ENCODE peak calls at places on chromosomes 1 and 21, in four cellular contexts. One of them, this sample, is unnamed.

GRCh38 chr1:19436716-19437476 is 48.4 kb downstream of the CAPZB start:
- DNase-seq in heart left ventricle: peak; percentile 85
- DNase-seq in lower lobe of right lung: peak; percentile 71
- DNase-seq in right cardiac atrium: peak; percentile 86
- DNase-seq in this sample: peak; percentile 46

GRCh38 chr1:22104074-22104473 is 38.8 kb downstream of the WNT4 start:
- DNase-seq in heart left ventricle: no peak
- DNase-seq in lower lobe of right lung: no peak
- DNase-seq in right cardiac atrium: no peak
- DNase-seq in this sample: no peak

GRCh38 chr1:237025358-237026074 is 16.5 kb upstream of the RYR2 start:
- DNase-seq in heart left ventricle: no peak
- DNase-seq in lower lobe of right lung: no peak
- DNase-seq in right cardiac atrium: no peak
- DNase-seq in this sample: no peak

GRCh38 chr1:242447682-242448081 is 76.8 kb downstream of the PLD5 start:
- DNase-seq in heart left ventricle: no peak
- DNase-seq in lower lobe of right lung: no peak
- DNase-seq in right cardiac atrium: no peak
- DNase-seq in this sample: no peak

GRCh38 chr1:210536263-210536961 is 207.7 kb downstream of the HHAT start:
- DNase-seq in heart left ventricle: no peak
- DNase-seq in lower lobe of right lung: no peak
- DNase-seq in right cardiac atrium: no peak
- DNase-seq in this sample: no peak

GRCh38 chr21:30990514-30991304 is 47.6 kb downstream of the KRTAP19-8 start:
- DNase-seq in heart left ventricle: no peak
- DNase-seq in lower lobe of right lung: no peak
- DNase-seq in right cardiac atrium: no peak
- DNase-seq in this sample: no peak

GRCh38 chr21:19684328-19684727 is 1280.7 kb upstream of the TMPRSS15 start:
- DNase-seq in heart left ventricle: no peak
- DNase-seq in lower lobe of right lung: no peak
- DNase-seq in right cardiac atrium: peak; percentile 16
- DNase-seq in this sample: no peak

GRCh38 chr1:229141701-229142377 is 129.1 kb upstream of the RAB4A start:
- DNase-seq in heart left ventricle: no peak
- DNase-seq in lower lobe of right lung: no peak
- DNase-seq in right cardiac atrium: no peak
- DNase-seq in this sample: no peak

GRCh38 chr1:55359611-55360010 is 144.4 kb upstream of the USP24 start:
- DNase-seq in heart left ventricle: no peak
- DNase-seq in lower lobe of right lung: no peak
- DNase-seq in right cardiac atrium: no peak
- DNase-seq in this sample: peak; percentile 8

GRCh38 chr1:44684525-44684924 is 10.0 kb downstream of the ARMH1 start:
- DNase-seq in heart left ventricle: no peak
- DNase-seq in lower lobe of right lung: no peak
- DNase-seq in right cardiac atrium: no peak
- DNase-seq in this sample: no peak

DNA sequence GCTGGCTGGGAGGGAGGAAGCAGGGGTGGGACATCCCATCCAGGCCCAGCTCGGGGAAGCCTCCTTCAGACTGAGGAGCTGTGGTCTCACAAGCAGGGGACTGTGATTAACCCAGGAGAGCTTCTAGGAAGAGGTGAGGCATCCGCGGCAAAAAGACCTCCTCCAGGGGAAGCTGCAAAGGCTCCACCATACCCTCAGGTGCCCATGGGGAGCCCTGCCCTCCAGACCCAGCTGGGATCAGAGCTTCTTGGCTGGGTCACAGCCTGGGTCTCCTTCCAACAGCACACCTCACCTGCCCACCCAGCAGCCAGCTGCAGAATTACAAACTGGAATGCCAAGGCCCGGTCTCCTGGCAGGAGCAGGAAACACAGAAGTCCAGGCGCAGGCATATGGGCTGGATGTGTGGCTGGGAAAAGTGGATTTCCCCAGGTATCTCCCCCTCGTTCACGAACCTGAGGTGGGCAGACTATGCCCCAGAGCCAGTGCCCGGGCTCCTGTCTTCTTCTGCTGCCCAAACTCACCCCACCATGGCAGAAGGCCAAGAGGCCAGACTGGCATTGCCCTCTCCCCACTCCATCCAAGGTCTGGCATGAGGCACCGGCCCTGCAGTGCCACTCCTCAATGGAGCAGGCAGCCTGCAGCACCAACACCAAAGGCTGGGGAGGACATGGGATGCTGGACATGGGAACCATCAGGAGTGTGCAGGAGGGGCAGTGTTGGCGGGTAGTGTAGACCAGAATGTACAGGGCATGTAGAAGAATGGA is 15.4 kb upstream of the ARF1 start:
- DNase-seq in heart left ventricle: no peak
- DNase-seq in lower lobe of right lung: no peak
- DNase-seq in right cardiac atrium: peak; percentile 30
- DNase-seq in this sample: no peak
- H3K27ac ChIP-seq in heart left ventricle: no peak overlapping the region
- H3K27ac ChIP-seq in lower lobe of right lung: no peak overlapping the region
- H3K27ac ChIP-seq in right cardiac atrium: no peak overlapping the region
- H3K27ac ChIP-seq in this sample: no peak overlapping the region

DNA sequence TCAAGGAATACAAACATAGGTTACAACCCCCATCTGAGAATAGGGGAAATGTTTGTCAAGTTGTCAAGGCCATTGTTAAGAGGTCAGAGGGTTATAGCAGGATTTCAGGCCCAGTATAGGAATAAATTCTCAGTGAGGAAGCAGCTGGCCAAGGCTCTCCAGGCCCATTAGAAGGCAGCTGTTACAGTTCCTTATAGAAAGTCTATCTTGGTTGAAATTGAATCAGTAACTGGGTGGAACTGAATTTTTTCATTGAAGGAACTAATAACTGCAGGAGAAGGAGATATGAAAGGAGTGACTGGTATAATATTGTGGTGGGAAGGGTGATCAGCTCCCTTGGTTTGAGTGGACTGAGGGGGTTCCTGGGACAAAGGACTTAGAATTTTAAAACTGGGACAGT is 134.1 kb downstream of the CYYR1 start:
- DNase-seq in heart left ventricle: no peak
- DNase-seq in lower lobe of right lung: no peak
- DNase-seq in right cardiac atrium: no peak
- DNase-seq in this sample: no peak
- H3K27ac ChIP-seq in heart left ventricle: no peak overlapping the region
- H3K27ac ChIP-seq in lower lobe of right lung: no peak overlapping the region
- H3K27ac ChIP-seq in right cardiac atrium: no peak overlapping the region
- H3K27ac ChIP-seq in this sample: no peak overlapping the region

GRCh38 chr1:224201853-224202252 is 18.8 kb downstream of the DEGS1 start:
- DNase-seq in heart left ventricle: no peak
- DNase-seq in lower lobe of right lung: no peak
- DNase-seq in right cardiac atrium: no peak
- DNase-seq in this sample: no peak
- H3K27ac ChIP-seq in heart left ventricle: no peak overlapping the region
- H3K27ac ChIP-seq in lower lobe of right lung: no peak overlapping the region
- H3K27ac ChIP-seq in right cardiac atrium: no peak overlapping the region
- H3K27ac ChIP-seq in this sample: no peak overlapping the region

DNA sequence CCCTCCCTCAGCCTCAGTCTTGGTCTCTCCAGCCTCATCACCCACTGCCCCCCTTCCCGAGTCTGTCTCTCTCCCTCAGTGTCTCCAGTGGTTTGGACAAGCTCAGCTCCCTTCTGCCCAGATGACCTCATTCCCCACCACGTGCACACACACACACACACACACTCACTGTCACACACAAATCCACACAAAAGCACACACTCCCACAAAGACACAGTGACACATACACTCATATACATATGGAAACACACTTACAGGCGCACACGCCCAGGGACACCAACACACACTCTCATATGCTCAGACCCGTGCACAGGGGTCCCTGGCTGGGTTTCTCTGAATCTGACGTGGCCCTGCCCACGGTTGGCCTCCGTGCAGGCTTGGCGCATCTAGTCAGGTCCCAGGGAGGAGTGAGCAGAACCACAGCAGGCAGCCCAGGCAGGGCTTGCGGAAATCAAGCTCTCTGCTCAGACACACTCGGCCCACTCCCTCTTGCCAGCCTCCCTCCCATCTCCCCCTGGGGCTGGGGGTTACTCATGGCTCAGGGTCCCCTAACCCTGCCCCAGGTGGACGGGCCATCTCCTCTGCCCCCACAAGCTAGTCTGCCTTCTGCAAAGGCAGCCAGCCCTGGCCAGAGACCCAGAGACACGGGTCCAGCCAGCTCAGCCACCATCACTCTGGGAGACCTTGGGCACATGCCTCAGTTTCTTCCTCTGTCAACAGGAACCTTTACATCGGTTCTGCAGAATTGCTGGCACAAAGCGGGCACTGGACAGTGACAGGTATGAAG is 38.5 kb upstream of the FAM131C start:
- DNase-seq in heart left ventricle: peak; percentile 71
- DNase-seq in lower lobe of right lung: no peak
- DNase-seq in right cardiac atrium: peak; percentile 76
- DNase-seq in this sample: peak; percentile 95
- H3K27ac ChIP-seq in heart left ventricle: no peak overlapping the region
- H3K27ac ChIP-seq in lower lobe of right lung: no peak overlapping the region
- H3K27ac ChIP-seq in right cardiac atrium: no peak overlapping the region
- H3K27ac ChIP-seq in this sample: no peak overlapping the region

GRCh38 chr1:1599919-1600860 is at the start of gene FNDC10:
- DNase-seq in heart left ventricle: no peak
- DNase-seq in lower lobe of right lung: peak; percentile 47
- DNase-seq in right cardiac atrium: no peak
- DNase-seq in this sample: no peak
- H3K27ac ChIP-seq in heart left ventricle: no peak within 1 kb of the TSS
- H3K27ac ChIP-seq in lower lobe of right lung: no peak within 1 kb of the TSS
- H3K27ac ChIP-seq in right cardiac atrium: no peak within 1 kb of the TSS
- H3K27ac ChIP-seq in this sample: no peak within 1 kb of the TSS

GRCh38 chr1:15014521-15014920 is 139.0 kb upstream of the TMEM51 start:
- DNase-seq in heart left ventricle: no peak
- DNase-seq in lower lobe of right lung: no peak
- DNase-seq in right cardiac atrium: no peak
- DNase-seq in this sample: peak; percentile 17
- H3K27ac ChIP-seq in heart left ventricle: no peak overlapping the region
- H3K27ac ChIP-seq in lower lobe of right lung: no peak overlapping the region
- H3K27ac ChIP-seq in right cardiac atrium: no peak overlapping the region
- H3K27ac ChIP-seq in this sample: no peak overlapping the region

DNA sequence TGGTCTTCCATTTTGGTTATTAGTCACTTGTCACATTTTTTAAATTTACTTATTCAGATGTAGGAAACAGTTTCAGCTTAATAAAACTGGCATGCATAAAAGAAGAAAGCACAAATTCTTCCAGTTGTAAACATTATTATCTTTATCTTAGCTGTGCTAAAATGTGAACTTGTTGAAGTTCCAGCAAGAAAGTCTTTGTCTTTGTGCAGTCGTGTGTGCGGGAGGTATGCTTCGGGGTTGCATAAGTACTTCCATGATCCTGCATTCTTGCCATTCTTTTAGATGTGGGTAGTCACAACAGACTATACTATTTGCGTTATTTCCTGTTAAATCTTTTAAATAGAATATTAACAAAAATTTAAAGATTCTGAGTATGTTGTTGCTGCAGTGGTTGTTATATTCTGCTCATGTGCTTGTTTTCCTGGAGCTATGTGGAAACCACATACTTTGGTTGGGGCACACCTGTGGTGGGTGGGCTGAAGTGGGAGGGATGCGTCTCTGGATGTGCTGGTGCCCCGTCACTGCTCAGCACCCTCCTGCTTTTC is 49.9 kb downstream of the CBS start:
- DNase-seq in heart left ventricle: no peak
- DNase-seq in lower lobe of right lung: no peak
- DNase-seq in right cardiac atrium: no peak
- DNase-seq in this sample: peak; percentile 95
- H3K27ac ChIP-seq in heart left ventricle: no peak overlapping the region
- H3K27ac ChIP-seq in lower lobe of right lung: no peak overlapping the region
- H3K27ac ChIP-seq in right cardiac atrium: no peak overlapping the region
- H3K27ac ChIP-seq in this sample: peak overlapping the region; percentile 63

This sample was measured in astrocyte.